ENCODE peak calls at places on chromosomes 11 and 22, in five cellular contexts. One of them, this sample, is unnamed.

GRCh38 chr11:3161309-3161708 is 3.8 kb downstream of the OSBPL5 start:
- DNase-seq in glutamatergic neuron: no peak
- DNase-seq in NCI-H1092 treated with DMSO at 0.1 percent for 48 hours: no peak
- DNase-seq in HCT116: no peak
- DNase-seq in Daoy: no peak
- DNase-seq in this sample: no peak

GRCh38 chr11:114195981-114196731 is 100.0 kb upstream of the NNMT start:
- DNase-seq in HCT116: no peak
- DNase-seq in Daoy: no peak
- DNase-seq in glutamatergic neuron: no peak
- DNase-seq in NCI-H1092 treated with DMSO at 0.1 percent for 48 hours: no peak
- DNase-seq in this sample: no peak

GRCh38 chr11:74784234-74784633 is 35.6 kb downstream of the RNF169 start:
- DNase-seq in NCI-H1092 treated with DMSO at 0.1 percent for 48 hours: no peak
- DNase-seq in Daoy: no peak
- DNase-seq in HCT116: no peak
- DNase-seq in glutamatergic neuron: no peak
- DNase-seq in this sample: no peak

GRCh38 chr22:40009953-40010751 is 15.4 kb downstream of the FAM83F start:
- DNase-seq in Daoy: no peak
- DNase-seq in NCI-H1092 treated with DMSO at 0.1 percent for 48 hours: peak
- DNase-seq in HCT116: no peak
- DNase-seq in glutamatergic neuron: peak
- DNase-seq in this sample: peak

GRCh38 chr22:40400173-40400572 is 29.8 kb downstream of the SGSM3 start:
- DNase-seq in HCT116: no peak
- DNase-seq in glutamatergic neuron: no peak
- DNase-seq in NCI-H1092 treated with DMSO at 0.1 percent for 48 hours: no peak
- DNase-seq in Daoy: no peak
- DNase-seq in this sample: no peak

GRCh38 chr22:41731609-41732008 is 32.3 kb downstream of the MEI1 start:
- DNase-seq in HCT116: no peak
- DNase-seq in glutamatergic neuron: no peak
- DNase-seq in NCI-H1092 treated with DMSO at 0.1 percent for 48 hours: no peak
- DNase-seq in Daoy: no peak
- DNase-seq in this sample: no peak

GRCh38 chr11:118434553-118435232 is 1.6 kb upstream of the KMT2A start:
- DNase-seq in glutamatergic neuron: peak
- DNase-seq in NCI-H1092 treated with DMSO at 0.1 percent for 48 hours: peak
- DNase-seq in Daoy: peak
- DNase-seq in HCT116: no peak
- DNase-seq in this sample: peak

GRCh38 chr11:11348303-11348702 is 4.7 kb downstream of the CSNK2A3 start:
- DNase-seq in Daoy: no peak
- DNase-seq in glutamatergic neuron: no peak
- DNase-seq in NCI-H1092 treated with DMSO at 0.1 percent for 48 hours: no peak
- DNase-seq in HCT116: no peak
- DNase-seq in this sample: no peak

GRCh38 chr11:26551186-26551801 is 20.8 kb downstream of the MUC15 start:
- DNase-seq in Daoy: no peak
- DNase-seq in HCT116: no peak
- DNase-seq in glutamatergic neuron: no peak
- DNase-seq in NCI-H1092 treated with DMSO at 0.1 percent for 48 hours: no peak
- DNase-seq in this sample: no peak

GRCh38 chr11:68037481-68038225 is 1.2 kb upstream of the TCIRG1 start:
- DNase-seq in Daoy: no peak
- DNase-seq in glutamatergic neuron: no peak
- DNase-seq in HCT116: no peak
- DNase-seq in NCI-H1092 treated with DMSO at 0.1 percent for 48 hours: no peak
- DNase-seq in this sample: no peak

GRCh38 chr22:42289671-42290269 is 19.3 kb upstream of the TCF20 start:
- DNase-seq in HCT116: no peak
- DNase-seq in NCI-H1092 treated with DMSO at 0.1 percent for 48 hours: no peak
- DNase-seq in Daoy: no peak
- DNase-seq in glutamatergic neuron: no peak
- DNase-seq in this sample: peak